ENCODE peak calls at places on chromosome 3, in four cellular contexts. One of them, this sample, is unnamed.

GRCh38 chr3:4752201-4753072 is 226.8 kb upstream of the BHLHE40 start:
- DNase-seq in GM12878: no peak
- DNase-seq in HepG2: peak
- DNase-seq in K562: peak
- DNase-seq in this sample: no peak

GRCh38 chr3:167967257-167968010 is 128.3 kb downstream of the GOLIM4 start:
- DNase-seq in HepG2: no peak
- DNase-seq in K562: no peak
- DNase-seq in GM12878: no peak
- DNase-seq in this sample: no peak

GRCh38 chr3:181710581-181711255 is 1.0 kb upstream of the SOX2 start:
- DNase-seq in K562: no peak
- DNase-seq in HepG2: no peak
- DNase-seq in GM12878: no peak
- DNase-seq in this sample: peak

GRCh38 chr3:87987952-87988351 is 70.9 kb downstream of the CGGBP1 start:
- DNase-seq in GM12878: no peak
- DNase-seq in K562: peak
- DNase-seq in HepG2: no peak
- DNase-seq in this sample: peak

GRCh38 chr3:23136054-23136453 is 67.1 kb upstream of the UBE2E2 start:
- DNase-seq in HepG2: no peak
- DNase-seq in K562: no peak
- DNase-seq in GM12878: no peak
- DNase-seq in this sample: no peak

GRCh38 chr3:14231145-14231990 is 52.8 kb downstream of the LSM3 start:
- DNase-seq in K562: peak
- DNase-seq in HepG2: no peak
- DNase-seq in GM12878: no peak
- DNase-seq in this sample: no peak

GRCh38 chr3:27454914-27455313 is 29.3 kb downstream of the SLC4A7 start:
- DNase-seq in GM12878: no peak
- DNase-seq in K562: no peak
- DNase-seq in HepG2: peak
- DNase-seq in this sample: no peak

GRCh38 chr3:36482259-36482658 is 102.0 kb downstream of the STAC start:
- DNase-seq in HepG2: no peak
- DNase-seq in K562: no peak
- DNase-seq in GM12878: no peak
- DNase-seq in this sample: no peak

GRCh38 chr3:123104550-123104949 is 37.7 kb downstream of the PDIA5 start:
- DNase-seq in K562: peak
- DNase-seq in HepG2: no peak
- DNase-seq in GM12878: no peak
- DNase-seq in this sample: no peak

GRCh38 chr3:145518639-145519038 is 642.3 kb downstream of the PLOD2 start:
- DNase-seq in HepG2: peak
- DNase-seq in K562: no peak
- DNase-seq in GM12878: no peak
- DNase-seq in this sample: no peak

GRCh38 chr3:73255609-73256029 is 194.2 kb downstream of the EBLN2 start:
- DNase-seq in GM12878: no peak
- DNase-seq in HepG2: no peak
- DNase-seq in K562: peak
- DNase-seq in this sample: no peak

GRCh38 chr3:197027151-197027895 is 2.3 kb downstream of the MELTF start:
- DNase-seq in GM12878: no peak
- DNase-seq in K562: no peak
- DNase-seq in HepG2: no peak
- DNase-seq in this sample: no peak

GRCh38 chr3:147361671-147362420 is 44.5 kb downstream of the ZIC4 start:
- DNase-seq in HepG2: peak
- DNase-seq in GM12878: no peak
- DNase-seq in K562: peak
- DNase-seq in this sample: peak

GRCh38 chr3:177567833-177568232 is 370.6 kb upstream of the TBL1XR1 start:
- DNase-seq in GM12878: no peak
- DNase-seq in HepG2: no peak
- DNase-seq in K562: no peak
- DNase-seq in this sample: no peak

GRCh38 chr3:115855911-115856310 is 232.6 kb downstream of the GAP43 start:
- DNase-seq in K562: no peak
- DNase-seq in GM12878: no peak
- DNase-seq in HepG2: no peak
- DNase-seq in this sample: no peak

GRCh38 chr3:154095832-154096421 is 25.3 kb upstream of the ARHGEF26 start:
- DNase-seq in HepG2: peak
- DNase-seq in GM12878: no peak
- DNase-seq in K562: peak
- DNase-seq in this sample: no peak

GRCh38 chr3:2071531-2071930 is 27.1 kb upstream of the CNTN4 start:
- DNase-seq in GM12878: no peak
- DNase-seq in HepG2: no peak
- DNase-seq in K562: no peak
- DNase-seq in this sample: no peak

GRCh38 chr3:179652467-179653105 is at the start of gene USP13:
- DNase-seq in HepG2: peak
- DNase-seq in K562: peak
- DNase-seq in GM12878: no peak
- DNase-seq in this sample: peak

GRCh38 chr3:197364410-197365071 is 66.1 kb upstream of the DLG1 start:
- DNase-seq in K562: no peak
- DNase-seq in HepG2: peak
- DNase-seq in GM12878: no peak
- DNase-seq in this sample: no peak

GRCh38 chr3:48119495-48120193 is 68.6 kb downstream of the CDC25A start:
- DNase-seq in HepG2: no peak
- DNase-seq in K562: no peak
- DNase-seq in GM12878: no peak
- DNase-seq in this sample: no peak

GRCh38 chr3:99641984-99642383 is 3.6 kb downstream of the COL8A1 start:
- DNase-seq in GM12878: no peak
- DNase-seq in HepG2: no peak
- DNase-seq in K562: no peak
- DNase-seq in this sample: no peak

GRCh38 chr3:107498646-107499045 is 24.1 kb upstream of the BBX start:
- DNase-seq in K562: no peak
- DNase-seq in HepG2: no peak
- DNase-seq in GM12878: no peak
- DNase-seq in this sample: no peak

GRCh38 chr3:161096771-161097367 is 8.3 kb downstream of the B3GALNT1 start:
- DNase-seq in HepG2: peak
- DNase-seq in K562: peak
- DNase-seq in GM12878: no peak
- DNase-seq in this sample: peak
- TF ChIP-seq TCF7 in HepG2: no peak
- TF ChIP-seq TCF7 in K562: no peak
- TF ChIP-seq TCF7 in GM12878: no peak
- TF ChIP-seq TCF7 in this sample: no peak

GRCh38 chr3:141108002-141108401 is 56.9 kb downstream of the SPSB4 start:
- DNase-seq in GM12878: no peak
- DNase-seq in HepG2: no peak
- DNase-seq in K562: no peak
- DNase-seq in this sample: no peak

GRCh38 chr3:141106842-141107241 is 55.7 kb downstream of the SPSB4 start:
- DNase-seq in K562: no peak
- DNase-seq in HepG2: no peak
- DNase-seq in GM12878: no peak
- DNase-seq in this sample: no peak

GRCh38 chr3:141104151-141104741 is 53.1 kb downstream of the SPSB4 start:
- DNase-seq in HepG2: no peak
- DNase-seq in GM12878: no peak
- DNase-seq in K562: no peak
- DNase-seq in this sample: no peak

GRCh38 chr3:141103503-141103902 is 52.4 kb downstream of the SPSB4 start:
- DNase-seq in GM12878: no peak
- DNase-seq in HepG2: no peak
- DNase-seq in K562: no peak
- DNase-seq in this sample: no peak

GRCh38 chr3:141105828-141106628 is 54.9 kb downstream of the SPSB4 start:
- DNase-seq in GM12878: peak
- DNase-seq in K562: peak
- DNase-seq in HepG2: peak
- DNase-seq in this sample: peak
- TF ChIP-seq TCF7 in GM12878: no peak
- TF ChIP-seq TCF7 in K562: no peak
- TF ChIP-seq TCF7 in HepG2: no peak
- TF ChIP-seq TCF7 in this sample: no peak

DNA sequence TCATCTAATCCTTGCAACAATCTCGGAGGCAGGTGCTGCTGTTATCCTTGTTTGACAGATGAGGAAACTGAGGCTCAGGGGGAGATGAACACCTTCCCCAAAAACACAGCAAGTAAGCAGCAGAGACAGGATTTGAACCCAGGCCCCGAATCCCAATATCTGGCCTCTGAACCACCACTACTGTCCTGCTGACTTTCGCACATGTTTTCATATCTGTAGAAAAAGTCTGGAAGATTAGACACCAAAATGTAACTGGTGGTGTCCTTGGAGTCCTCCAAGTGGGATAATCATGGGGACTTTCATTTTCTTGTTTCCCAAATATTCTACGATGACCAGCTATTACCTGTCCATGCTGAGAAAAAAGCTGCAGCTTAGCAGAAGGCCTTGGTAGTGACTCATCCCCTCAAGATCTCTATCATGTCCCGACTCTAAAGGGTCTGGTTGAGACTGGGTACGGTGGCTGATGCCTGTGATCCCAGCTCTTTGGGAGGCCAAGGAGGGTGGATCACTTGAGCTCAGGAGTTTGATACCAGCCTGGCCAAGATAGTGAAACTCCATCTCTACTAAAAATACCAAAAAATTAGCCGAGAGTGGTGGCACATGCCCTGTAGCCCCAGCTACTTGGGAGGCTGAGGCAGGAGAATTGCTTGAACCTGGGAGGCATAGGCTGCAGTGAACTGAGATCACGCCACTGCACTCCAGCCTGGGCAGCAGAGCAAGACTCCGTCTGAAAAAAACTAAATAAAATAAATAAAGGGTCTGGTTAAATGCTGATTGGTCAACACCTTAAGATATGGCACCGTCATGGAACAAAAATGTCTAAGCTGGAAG is 8.6 kb downstream of the IRAK2 start:
- DNase-seq in K562: peak
- DNase-seq in HepG2: no peak
- DNase-seq in GM12878: no peak
- DNase-seq in this sample: no peak
- TF ChIP-seq TCF7 in K562: no peak
- TF ChIP-seq TCF7 in HepG2: no peak
- TF ChIP-seq TCF7 in GM12878: no peak
- TF ChIP-seq TCF7 in this sample: no peak

GRCh38 chr3:153028336-153028735 is 133.7 kb upstream of the RAP2B start:
- DNase-seq in HepG2: no peak
- DNase-seq in GM12878: no peak
- DNase-seq in K562: no peak
- DNase-seq in this sample: no peak

GRCh38 chr3:153023896-153024295 is 138.1 kb upstream of the RAP2B start:
- DNase-seq in HepG2: no peak
- DNase-seq in GM12878: no peak
- DNase-seq in K562: peak
- DNase-seq in this sample: no peak

GRCh38 chr3:153029350-153029749 is 132.7 kb upstream of the RAP2B start:
- DNase-seq in HepG2: no peak
- DNase-seq in K562: peak
- DNase-seq in GM12878: no peak
- DNase-seq in this sample: no peak

GRCh38 chr3:153026026-153026425 is 136.0 kb upstream of the RAP2B start:
- DNase-seq in HepG2: peak
- DNase-seq in K562: peak
- DNase-seq in GM12878: no peak
- DNase-seq in this sample: no peak
- TF ChIP-seq TCF7 in HepG2: no peak
- TF ChIP-seq TCF7 in K562: no peak
- TF ChIP-seq TCF7 in GM12878: no peak
- TF ChIP-seq TCF7 in this sample: no peak

GRCh38 chr3:52456169-52456799 is 880 bp downstream of the NISCH start:
- DNase-seq in HepG2: no peak
- DNase-seq in GM12878: no peak
- DNase-seq in K562: peak
- DNase-seq in this sample: no peak
- TF ChIP-seq TCF7 in HepG2: no peak
- TF ChIP-seq TCF7 in GM12878: no peak
- TF ChIP-seq TCF7 in K562: no peak
- TF ChIP-seq TCF7 in this sample: no peak